ENCODE peak calls at places on chromosome 2, in eight cellular contexts. One of them, this sample, is unnamed. For H3K4me1, the result is how much of the 10 kb centered on the place peaks cover.

GRCh38 chr2:217291259-217291658 is 431.4 kb upstream of the TNP1 start:
- DNase-seq in ascending aorta: no peak
- DNase-seq in fibroblast of lung: no peak
- DNase-seq in endodermal cell: no peak
- DNase-seq in heart left ventricle: no peak
- DNase-seq in transverse colon: no peak
- DNase-seq in tibial artery: no peak
- DNase-seq in upper lobe of right lung: no peak
- DNase-seq in this sample: no peak

GRCh38 chr2:148044322-148044721 is 23.4 kb downstream of the MBD5 start:
- DNase-seq in ascending aorta: no peak
- DNase-seq in fibroblast of lung: no peak
- DNase-seq in endodermal cell: no peak
- DNase-seq in heart left ventricle: no peak
- DNase-seq in transverse colon: no peak
- DNase-seq in tibial artery: no peak
- DNase-seq in upper lobe of right lung: no peak
- DNase-seq in this sample: no peak

GRCh38 chr2:161900241-161900640 is 173.8 kb downstream of the DPP4 start:
- DNase-seq in ascending aorta: no peak
- DNase-seq in fibroblast of lung: no peak
- DNase-seq in endodermal cell: no peak
- DNase-seq in heart left ventricle: no peak
- DNase-seq in transverse colon: no peak
- DNase-seq in tibial artery: no peak
- DNase-seq in upper lobe of right lung: no peak
- DNase-seq in this sample: no peak

GRCh38 chr2:98508690-98509054 is 64.0 kb downstream of the INPP4A start:
- DNase-seq in ascending aorta: peak
- DNase-seq in fibroblast of lung: peak
- DNase-seq in endodermal cell: no peak
- DNase-seq in heart left ventricle: peak
- DNase-seq in transverse colon: peak
- DNase-seq in tibial artery: peak
- DNase-seq in upper lobe of right lung: peak
- DNase-seq in this sample: peak

GRCh38 chr2:2045191-2045590 is 285.9 kb downstream of the MYT1L start:
- DNase-seq in ascending aorta: no peak
- DNase-seq in fibroblast of lung: no peak
- DNase-seq in endodermal cell: no peak
- DNase-seq in heart left ventricle: no peak
- DNase-seq in transverse colon: no peak
- DNase-seq in tibial artery: no peak
- DNase-seq in upper lobe of right lung: no peak
- DNase-seq in this sample: no peak

GRCh38 chr2:174344716-174345472 is 10.1 kb downstream of the SP9 start:
- DNase-seq in ascending aorta: no peak
- DNase-seq in fibroblast of lung: peak
- DNase-seq in endodermal cell: peak
- DNase-seq in heart left ventricle: no peak
- DNase-seq in transverse colon: no peak
- DNase-seq in tibial artery: no peak
- DNase-seq in upper lobe of right lung: no peak
- DNase-seq in this sample: no peak

GRCh38 chr2:71658771-71659170 is 205.4 kb downstream of the DYSF start:
- DNase-seq in ascending aorta: no peak
- DNase-seq in fibroblast of lung: no peak
- DNase-seq in endodermal cell: no peak
- DNase-seq in heart left ventricle: no peak
- DNase-seq in transverse colon: no peak
- DNase-seq in tibial artery: no peak
- DNase-seq in upper lobe of right lung: no peak
- DNase-seq in this sample: no peak

GRCh38 chr2:95074663-95075439 is 46.8 kb downstream of the MRPS5 start:
- DNase-seq in ascending aorta: no peak
- DNase-seq in fibroblast of lung: no peak
- DNase-seq in endodermal cell: peak
- DNase-seq in heart left ventricle: no peak
- DNase-seq in transverse colon: no peak
- DNase-seq in tibial artery: no peak
- DNase-seq in upper lobe of right lung: peak
- DNase-seq in this sample: no peak

GRCh38 chr2:68741805-68742306 is 7.2 kb downstream of the ARHGAP25 start:
- DNase-seq in ascending aorta: no peak
- DNase-seq in fibroblast of lung: no peak
- DNase-seq in endodermal cell: no peak
- DNase-seq in heart left ventricle: no peak
- DNase-seq in transverse colon: no peak
- DNase-seq in tibial artery: no peak
- DNase-seq in upper lobe of right lung: no peak
- DNase-seq in this sample: no peak

GRCh38 chr2:67510745-67511144 is 113.6 kb downstream of the ETAA1 start:
- DNase-seq in ascending aorta: no peak
- DNase-seq in fibroblast of lung: peak
- DNase-seq in endodermal cell: no peak
- DNase-seq in heart left ventricle: no peak
- DNase-seq in transverse colon: no peak
- DNase-seq in tibial artery: no peak
- DNase-seq in upper lobe of right lung: no peak
- DNase-seq in this sample: no peak

GRCh38 chr2:234502285-234502918 is 5.5 kb upstream of the ARL4C start:
- DNase-seq in ascending aorta: no peak
- DNase-seq in fibroblast of lung: peak
- DNase-seq in endodermal cell: no peak
- DNase-seq in heart left ventricle: no peak
- DNase-seq in transverse colon: no peak
- DNase-seq in tibial artery: no peak
- DNase-seq in upper lobe of right lung: no peak
- DNase-seq in this sample: no peak

GRCh38 chr2:5549061-5549601 is 143.1 kb upstream of the SOX11 start:
- DNase-seq in ascending aorta: no peak
- DNase-seq in fibroblast of lung: peak
- DNase-seq in endodermal cell: no peak
- DNase-seq in heart left ventricle: no peak
- DNase-seq in transverse colon: no peak
- DNase-seq in tibial artery: no peak
- DNase-seq in upper lobe of right lung: no peak
- DNase-seq in this sample: no peak

GRCh38 chr2:232235716-232236115 is 142.8 kb upstream of the ALPP start:
- DNase-seq in ascending aorta: no peak
- DNase-seq in fibroblast of lung: no peak
- DNase-seq in endodermal cell: peak
- DNase-seq in heart left ventricle: no peak
- DNase-seq in transverse colon: no peak
- DNase-seq in tibial artery: no peak
- DNase-seq in upper lobe of right lung: no peak
- DNase-seq in this sample: no peak

GRCh38 chr2:224997802-224998201 is 44.5 kb downstream of the DOCK10 start:
- DNase-seq in ascending aorta: no peak
- DNase-seq in fibroblast of lung: peak
- DNase-seq in endodermal cell: no peak
- DNase-seq in heart left ventricle: peak
- DNase-seq in transverse colon: no peak
- DNase-seq in tibial artery: no peak
- DNase-seq in upper lobe of right lung: no peak
- DNase-seq in this sample: no peak

GRCh38 chr2:64478502-64479230 is 24.7 kb downstream of the LGALSL start:
- DNase-seq in ascending aorta: no peak
- DNase-seq in fibroblast of lung: no peak
- DNase-seq in endodermal cell: no peak
- DNase-seq in heart left ventricle: no peak
- DNase-seq in transverse colon: no peak
- DNase-seq in tibial artery: no peak
- DNase-seq in upper lobe of right lung: no peak
- DNase-seq in this sample: no peak

GRCh38 chr2:24611626-24612025 is 120.6 kb downstream of the NCOA1 start:
- DNase-seq in ascending aorta: no peak
- DNase-seq in fibroblast of lung: no peak
- DNase-seq in endodermal cell: no peak
- DNase-seq in heart left ventricle: no peak
- DNase-seq in transverse colon: no peak
- DNase-seq in tibial artery: no peak
- DNase-seq in upper lobe of right lung: no peak
- DNase-seq in this sample: no peak

GRCh38 chr2:24616606-24617005 is 125.6 kb downstream of the NCOA1 start:
- DNase-seq in ascending aorta: no peak
- DNase-seq in fibroblast of lung: no peak
- DNase-seq in endodermal cell: no peak
- DNase-seq in heart left ventricle: no peak
- DNase-seq in transverse colon: no peak
- DNase-seq in tibial artery: no peak
- DNase-seq in upper lobe of right lung: no peak
- DNase-seq in this sample: no peak

GRCh38 chr2:24617431-24617830 is 126.4 kb downstream of the NCOA1 start:
- DNase-seq in ascending aorta: no peak
- DNase-seq in fibroblast of lung: no peak
- DNase-seq in endodermal cell: no peak
- DNase-seq in heart left ventricle: no peak
- DNase-seq in transverse colon: no peak
- DNase-seq in tibial artery: no peak
- DNase-seq in upper lobe of right lung: no peak
- DNase-seq in this sample: no peak

DNA sequence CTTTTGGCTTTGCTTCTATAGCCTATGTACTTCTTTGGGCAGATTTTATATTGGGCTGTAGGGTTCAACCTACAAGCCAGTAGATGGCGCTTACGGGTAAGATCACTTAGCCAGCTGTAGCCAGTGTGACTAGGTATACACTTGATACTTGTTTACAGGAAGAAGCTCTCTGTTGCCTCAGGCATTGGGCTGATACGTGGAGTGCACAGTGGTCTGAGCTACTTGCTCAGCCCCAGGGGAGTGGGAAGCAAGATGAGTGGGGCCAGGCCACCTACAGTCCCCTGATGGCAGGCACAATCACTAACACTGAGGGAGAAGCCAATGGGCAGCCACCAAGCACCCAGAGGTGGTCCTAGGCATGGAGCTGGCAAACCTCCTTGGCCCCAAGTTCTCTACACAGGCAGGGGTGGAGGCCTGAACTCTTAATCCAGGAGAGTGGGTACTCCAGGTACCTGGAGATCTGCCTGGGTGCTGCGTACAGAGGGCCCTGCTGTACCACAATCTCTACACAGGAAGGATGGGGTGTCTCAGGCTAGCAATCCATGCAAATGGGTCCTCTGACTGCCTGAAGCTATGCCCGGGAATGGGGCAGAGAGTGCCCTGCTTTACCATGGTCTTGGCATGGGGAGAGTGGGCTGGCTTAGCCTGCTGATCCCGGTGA is 122.2 kb downstream of the NCOA1 start:
- DNase-seq in ascending aorta: no peak
- DNase-seq in fibroblast of lung: peak
- DNase-seq in endodermal cell: peak
- DNase-seq in heart left ventricle: no peak
- DNase-seq in transverse colon: no peak
- DNase-seq in tibial artery: no peak
- DNase-seq in upper lobe of right lung: no peak
- DNase-seq in this sample: peak
- TF ChIP-seq CTCF in ascending aorta: no peak
- TF ChIP-seq CTCF in fibroblast of lung: peak
- TF ChIP-seq CTCF in endodermal cell: peak
- TF ChIP-seq CTCF in heart left ventricle: no peak
- TF ChIP-seq CTCF in transverse colon: no peak
- TF ChIP-seq CTCF in tibial artery: no peak
- TF ChIP-seq CTCF in upper lobe of right lung: no peak
- TF ChIP-seq CTCF in this sample: no peak

GRCh38 chr2:164032995-164033394 is 297.2 kb upstream of the FIGN start:
- DNase-seq in ascending aorta: no peak
- DNase-seq in fibroblast of lung: no peak
- DNase-seq in endodermal cell: no peak
- DNase-seq in heart left ventricle: no peak
- DNase-seq in transverse colon: no peak
- DNase-seq in tibial artery: no peak
- DNase-seq in upper lobe of right lung: no peak
- DNase-seq in this sample: no peak

GRCh38 chr2:164030623-164031022 is 294.8 kb upstream of the FIGN start:
- DNase-seq in ascending aorta: no peak
- DNase-seq in fibroblast of lung: no peak
- DNase-seq in endodermal cell: no peak
- DNase-seq in heart left ventricle: no peak
- DNase-seq in transverse colon: no peak
- DNase-seq in tibial artery: no peak
- DNase-seq in upper lobe of right lung: no peak
- DNase-seq in this sample: no peak

GRCh38 chr2:164024396-164024795 is 288.6 kb upstream of the FIGN start:
- DNase-seq in ascending aorta: no peak
- DNase-seq in fibroblast of lung: no peak
- DNase-seq in endodermal cell: no peak
- DNase-seq in heart left ventricle: no peak
- DNase-seq in transverse colon: no peak
- DNase-seq in tibial artery: no peak
- DNase-seq in upper lobe of right lung: no peak
- DNase-seq in this sample: no peak

GRCh38 chr2:164023896-164024295 is 288.1 kb upstream of the FIGN start:
- DNase-seq in ascending aorta: no peak
- DNase-seq in fibroblast of lung: peak
- DNase-seq in endodermal cell: no peak
- DNase-seq in heart left ventricle: peak
- DNase-seq in transverse colon: no peak
- DNase-seq in tibial artery: no peak
- DNase-seq in upper lobe of right lung: peak
- DNase-seq in this sample: no peak

GRCh38 chr2:164028764-164029534 is 293.1 kb upstream of the FIGN start:
- DNase-seq in ascending aorta: no peak
- DNase-seq in fibroblast of lung: peak
- DNase-seq in endodermal cell: no peak
- DNase-seq in heart left ventricle: no peak
- DNase-seq in transverse colon: no peak
- DNase-seq in tibial artery: no peak
- DNase-seq in upper lobe of right lung: no peak
- DNase-seq in this sample: no peak
- H3K4me1 ChIP-seq in ascending aorta: under half
- H3K4me1 ChIP-seq in fibroblast of lung: under half
- H3K4me1 ChIP-seq in endodermal cell: under half
- H3K4me1 ChIP-seq in heart left ventricle: under half
- H3K4me1 ChIP-seq in transverse colon: under half
- H3K4me1 ChIP-seq in tibial artery: under half
- H3K4me1 ChIP-seq in upper lobe of right lung: under half
- H3K4me1 ChIP-seq in this sample: under half

DNA sequence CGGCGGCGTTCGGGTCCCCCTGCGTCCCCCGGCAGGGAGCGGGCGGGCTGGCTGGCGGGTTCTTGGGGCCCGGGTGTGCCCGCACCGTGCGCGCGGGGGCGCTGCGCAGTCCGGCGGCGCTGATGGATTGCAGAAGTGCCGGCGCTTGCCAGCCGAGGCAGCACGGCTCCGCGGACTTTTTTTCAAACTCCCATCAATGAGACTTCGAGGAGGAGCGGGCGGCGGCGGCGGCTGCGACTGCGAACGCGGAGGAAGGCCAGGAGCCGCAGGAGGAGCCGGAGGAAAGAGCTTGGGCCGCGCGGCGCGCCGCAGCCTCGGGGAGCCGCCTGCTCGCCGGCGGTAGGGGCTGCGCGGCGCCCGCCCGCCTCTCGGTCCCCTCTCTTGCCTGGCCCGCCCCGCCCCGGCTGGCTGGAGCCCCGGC is at the start of gene GLI2:
- DNase-seq in ascending aorta: no peak
- DNase-seq in fibroblast of lung: peak
- DNase-seq in endodermal cell: peak
- DNase-seq in heart left ventricle: peak
- DNase-seq in transverse colon: peak
- DNase-seq in tibial artery: peak
- DNase-seq in upper lobe of right lung: peak
- DNase-seq in this sample: peak
- H3K4me3 ChIP-seq in ascending aorta: peak
- H3K4me3 ChIP-seq in fibroblast of lung: peak
- H3K4me3 ChIP-seq in endodermal cell: peak
- H3K4me3 ChIP-seq in heart left ventricle: peak
- H3K4me3 ChIP-seq in transverse colon: peak
- H3K4me3 ChIP-seq in tibial artery: peak
- H3K4me3 ChIP-seq in upper lobe of right lung: peak
- H3K4me3 ChIP-seq in this sample: no peak

GRCh38 chr2:102187191-102188150 is 648 bp downstream of the IL1RL2 start:
- DNase-seq in ascending aorta: no peak
- DNase-seq in fibroblast of lung: peak
- DNase-seq in endodermal cell: peak
- DNase-seq in heart left ventricle: peak
- DNase-seq in transverse colon: peak
- DNase-seq in tibial artery: peak
- DNase-seq in upper lobe of right lung: peak
- DNase-seq in this sample: peak
- TF ChIP-seq CTCF in ascending aorta: peak
- TF ChIP-seq CTCF in fibroblast of lung: peak
- TF ChIP-seq CTCF in endodermal cell: peak
- TF ChIP-seq CTCF in heart left ventricle: no peak
- TF ChIP-seq CTCF in transverse colon: peak
- TF ChIP-seq CTCF in tibial artery: peak
- TF ChIP-seq CTCF in upper lobe of right lung: peak
- TF ChIP-seq CTCF in this sample: no peak